ENCODE peak calls at places on chromosomes 1 and 21, in five cellular contexts. P is H9, L is mesenchymal stem cell, Z is H1, U is trophoblast cell. W is an unnamed sample.

GRCh38 chr1:153962088-153963029 is 978 bp downstream of the SLC39A1 start:
- DNase-seq in P (no peak), L (peak), U (peak), Z (no peak), W (no peak)

GRCh38 chr1:154176341-154176740 is 15.6 kb downstream of the TPM3 start:
- DNase-seq in Z (no peak), P (no peak), U (no peak), L (peak), W (no peak)

GRCh38 chr1:194104247-194104844 is 917.9 kb upstream of the B3GALT2 start:
- DNase-seq in P (no peak), Z (no peak), L (no peak), U (no peak), W (no peak)

GRCh38 chr1:156128749-156129682 is 14.5 kb downstream of the LMNA start:
- DNase-seq in Z (no peak), P (no peak), U (peak), L (peak), W (no peak)

GRCh38 chr1:50232271-50232670 is 123.6 kb downstream of the ELAVL4 start:
- DNase-seq in U (no peak), L (no peak), Z (no peak), P (no peak), W (no peak)

GRCh38 chr1:39213511-39214002 is 9.1 kb downstream of the MACF1 start:
- DNase-seq in L (peak), Z (no peak), P (no peak), U (peak), W (no peak)

GRCh38 chr1:204650911-204651570 is 34.5 kb downstream of the LRRN2 start:
- DNase-seq in P (no peak), Z (no peak), U (no peak), L (peak), W (no peak)

GRCh38 chr1:12567288-12567819 is 50.7 kb downstream of the DHRS3 start:
- DNase-seq in U (no peak), Z (no peak), L (no peak), P (no peak), W (no peak)

GRCh38 chr1:240501115-240501514 is 110.8 kb downstream of the GREM2 start:
- DNase-seq in Z (no peak), L (peak), U (no peak), P (no peak), W (no peak)

GRCh38 chr1:88237026-88237425 is 447.0 kb upstream of the PKN2 start:
- DNase-seq in U (no peak), P (no peak), Z (no peak), L (no peak), W (no peak)

GRCh38 chr1:56824956-56825355 is 5.8 kb upstream of the FYB2 start:
- DNase-seq in Z (no peak), L (no peak), P (no peak), U (no peak), W (no peak)

GRCh38 chr1:85133565-85134159 is 67.2 kb downstream of the SYDE2 start:
- DNase-seq in P (no peak), L (peak), Z (no peak), U (no peak), W (peak)

GRCh38 chr1:156383023-156383422 is 14.0 kb downstream of the RHBG start:
- DNase-seq in P (peak), Z (peak), U (peak), L (peak), W (peak)

GRCh38 chr1:214466759-214467585 is 84.4 kb downstream of the PTPN14 start:
- DNase-seq in Z (no peak), P (no peak), L (no peak), U (peak), W (no peak)

GRCh38 chr1:209364716-209365115 is 218.8 kb upstream of the CAMK1G start:
- DNase-seq in P (no peak), L (no peak), Z (no peak), U (no peak), W (no peak)

GRCh38 chr21:43328171-43328570 is 98.8 kb downstream of the SIK1 start:
- DNase-seq in P (no peak), U (no peak), Z (no peak), L (peak), W (no peak)

GRCh38 chr1:181126871-181127587 is 38.5 kb downstream of the IER5 start:
- DNase-seq in Z (no peak), L (no peak), P (no peak), U (peak), W (no peak)

GRCh38 chr1:116420417-116421200 is 47.6 kb downstream of the ATP1A1 start:
- DNase-seq in U (no peak), P (no peak), L (no peak), Z (no peak), W (no peak)

GRCh38 chr21:21737186-21737585 is 739.0 kb downstream of the NCAM2 start:
- DNase-seq in U (no peak), L (no peak), P (no peak), Z (no peak), W (no peak)

DNA sequence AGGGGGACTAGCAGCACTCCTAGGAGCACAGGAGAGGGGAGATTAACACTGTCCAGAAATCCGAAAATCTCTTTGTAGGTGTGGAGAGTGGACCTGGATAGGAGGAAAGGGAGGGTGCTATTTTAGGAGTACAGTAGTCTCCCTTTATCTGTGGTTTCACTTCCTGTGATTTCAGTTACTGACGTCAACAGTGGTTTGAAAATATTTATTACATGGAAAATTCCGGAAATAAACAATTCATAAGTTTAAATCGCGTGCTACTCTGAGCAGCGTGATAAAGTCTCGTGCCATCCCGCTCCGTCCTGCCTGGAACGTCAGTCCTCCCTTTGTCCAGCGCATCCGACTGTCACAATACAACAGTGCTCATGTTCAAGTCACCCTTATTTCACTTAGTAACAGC is 6.6 kb upstream of the IL24 start:
- DNase-seq in Z (no peak), U (peak), P (no peak), L (peak), W (no peak)
- H3K14ac ChIP-seq in Z (no peak), U (no peak), P (no peak), L (no peak), W (no peak)

GRCh38 chr1:91283421-91283726 is 121.3 kb downstream of the HFM1 start:
- DNase-seq in L (no peak), P (no peak), U (no peak), Z (no peak), W (no peak)
- H2BK12ac ChIP-seq in L (no peak), P (no peak), U (no peak), Z (no peak), W (no peak)

GRCh38 chr1:31712041-31712440 is 8.2 kb upstream of the COL16A1 start:
- DNase-seq in U (no peak), L (peak), P (no peak), Z (no peak), W (no peak)
- H4K8ac ChIP-seq in U (no peak), L (peak), P (no peak), Z (no peak), W (no peak)

GRCh38 chr1:203066965-203067364 is 18.8 kb downstream of the MYOG start:
- DNase-seq in Z (no peak), U (no peak), P (no peak), L (no peak), W (no peak)
- H3K14ac ChIP-seq in Z (no peak), U (no peak), P (no peak), L (no peak), W (no peak)

GRCh38 chr1:9770276-9770675 is 53.5 kb downstream of the CLSTN1 start:
- DNase-seq in P (no peak), U (no peak), L (no peak), Z (no peak), W (no peak)

GRCh38 chr1:9763914-9764313 is 59.9 kb downstream of the CLSTN1 start:
- DNase-seq in Z (no peak), U (no peak), L (no peak), P (no peak), W (no peak)

GRCh38 chr1:9766759-9767442 is 56.9 kb downstream of the CLSTN1 start:
- DNase-seq in L (peak), Z (no peak), U (peak), P (no peak), W (no peak)

GRCh38 chr1:9767964-9768668 is 55.6 kb downstream of the CLSTN1 start:
- DNase-seq in U (no peak), Z (no peak), L (no peak), P (no peak), W (no peak)

DNA sequence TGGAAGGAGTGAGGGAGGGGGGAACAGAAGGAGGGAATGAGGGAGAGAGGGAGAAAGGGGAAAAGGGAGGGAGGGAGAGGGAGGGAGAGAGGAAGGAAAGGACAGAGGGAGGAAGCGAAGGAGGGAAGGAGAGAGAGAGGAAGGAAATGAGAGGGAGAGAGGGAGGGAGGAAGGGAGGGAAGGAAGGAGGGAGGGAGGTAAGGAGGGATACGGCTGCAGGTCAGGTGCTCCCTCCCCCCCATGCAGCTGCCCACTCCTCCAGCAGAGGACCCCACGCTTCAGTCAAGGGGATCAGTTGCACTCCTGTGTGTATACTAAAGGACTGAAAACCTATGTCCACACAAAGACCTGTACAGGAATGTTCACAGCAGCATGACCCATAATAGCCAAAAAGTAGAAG is 54.8 kb downstream of the CLSTN1 start:
- DNase-seq in P (no peak), U (no peak), L (no peak), Z (no peak), W (no peak)
- H2BK12ac ChIP-seq in P (no peak), U (no peak), L (no peak), Z (no peak), W (no peak)

GRCh38 chr21:45299026-45299863 is 11.6 kb upstream of the POFUT2 start:
- DNase-seq in L (peak), U (no peak), P (no peak), Z (no peak), W (no peak)
- H4K8ac ChIP-seq in L (peak), U (no peak), P (no peak), Z (no peak), W (no peak)

GRCh38 chr1:53732409-53732808 is 6.6 kb downstream of the GLIS1 start:
- DNase-seq in L (no peak), U (no peak), P (no peak), Z (no peak), W (no peak)
- H3K14ac ChIP-seq in L (no peak), U (no peak), P (no peak), Z (no peak), W (no peak)

W was measured in neuronal stem cell.